ENCODE peak calls at places on chromosomes 12 and 14, in seven cellular contexts. X is HepG2, Y is GM12878, C is K562, H is GM12892, F is H1, M is SK-N-SH. N is an unnamed sample.

GRCh38 chr12:54981796-54982195 is 2.8 kb downstream of the TESPA1 start:
- DNase-seq in X (no peak), Y (no peak), C (no peak), H (no peak), F (no peak), M (no peak), N (no peak)

GRCh38 chr12:86543716-86544115 is 287.5 kb upstream of the MGAT4C start:
- DNase-seq in X (no peak), Y (no peak), C (no peak), H (no peak), F (no peak), M (no peak), N (no peak)

GRCh38 chr12:7295529-7295928 is 8.3 kb upstream of the ACSM4 start:
- DNase-seq in X (no peak), Y (no peak), C (no peak), H (no peak), F (no peak), M (no peak), N (no peak)

GRCh38 chr14:63678538-63678937 is 36.9 kb upstream of the WDR89 start:
- DNase-seq in X (no peak), Y (no peak), C (no peak), H (no peak), F (no peak), M (no peak), N (no peak)

GRCh38 chr14:61662001-61662400 is 33.3 kb upstream of the HIF1A start:
- DNase-seq in X (no peak), Y (no peak), C (no peak), H (no peak), F (no peak), M (no peak), N (no peak)

GRCh38 chr12:53676715-53677611 is 1.1 kb upstream of the ATP5MC2 start:
- DNase-seq in X (no peak), Y (no peak), C (no peak), H (no peak), F (peak), M (no peak), N (peak)

GRCh38 chr12:20460956-20461355 is 92.6 kb downstream of the PDE3A start:
- DNase-seq in X (no peak), Y (no peak), C (no peak), H (no peak), F (no peak), M (peak), N (no peak)

GRCh38 chr14:79468491-79468890 is 742.8 kb downstream of the DIO2 start:
- DNase-seq in X (no peak), Y (no peak), C (no peak), H (no peak), F (no peak), M (no peak), N (no peak)

GRCh38 chr12:19223018-19223417 is 93.5 kb downstream of the PLEKHA5 start:
- DNase-seq in X (no peak), Y (no peak), C (no peak), H (no peak), F (no peak), M (peak), N (no peak)

GRCh38 chr12:89578499-89578898 is 52.7 kb upstream of the POC1B start:
- DNase-seq in X (no peak), Y (no peak), C (no peak), H (no peak), F (no peak), M (no peak), N (no peak)

GRCh38 chr12:49537709-49538601 is 875 bp upstream of the KCNH3 start:
- DNase-seq in X (no peak), Y (no peak), C (no peak), H (peak), F (no peak), M (peak), N (no peak)
- TF ChIP-seq TAF1 in X (no peak), Y (no peak), C (no peak), H (no peak), F (no peak), M (no peak), N (no peak)

GRCh38 chr14:80606347-80606772 is 335.2 kb downstream of the CEP128 start:
- DNase-seq in X (no peak), Y (no peak), C (no peak), H (no peak), F (no peak), M (peak), N (no peak)
- TF ChIP-seq TAF1 in X (no peak), Y (no peak), C (no peak), H (no peak), F (no peak), M (no peak), N (no peak)

DNA sequence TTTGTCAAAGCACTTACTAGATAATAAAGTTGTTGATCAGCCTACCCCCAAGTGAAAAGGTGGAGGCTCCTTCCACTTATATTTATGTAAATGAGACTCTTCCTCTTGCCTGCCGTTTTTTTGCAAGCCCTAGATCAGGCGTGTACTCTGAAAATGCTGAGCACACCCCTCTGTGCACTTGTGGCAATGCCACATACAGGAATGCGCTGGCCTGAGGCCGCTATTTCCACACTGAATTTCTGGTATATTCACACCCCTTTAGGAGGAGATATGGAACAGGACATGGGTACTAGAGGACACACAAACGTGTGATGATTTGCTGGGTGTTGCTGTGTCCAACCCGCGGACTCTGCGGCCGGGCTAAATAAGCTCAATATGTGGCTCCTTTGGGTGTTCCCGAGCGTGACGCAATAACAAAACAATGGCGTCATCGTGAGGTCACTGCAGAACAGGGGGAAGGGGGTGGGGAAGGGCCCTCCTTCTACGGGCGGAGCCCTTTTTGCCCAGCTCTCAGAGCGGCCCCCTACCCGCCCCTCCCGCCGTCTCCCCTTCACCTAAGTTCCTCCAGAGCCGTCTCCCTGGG is 554 bp upstream of the TSPAN31 start:
- DNase-seq in X (no peak), Y (peak), C (peak), H (no peak), F (peak), M (peak), N (no peak)
- TF ChIP-seq TAF1 in X (peak), Y (no peak), C (peak), H (no peak), F (no peak), M (no peak), N (no peak)

GRCh38 chr12:65335021-65335714 is 56.7 kb downstream of the MSRB3 start:
- DNase-seq in X (peak), Y (no peak), C (no peak), H (no peak), F (no peak), M (peak), N (no peak)
- TF ChIP-seq TAF1 in X (no peak), Y (no peak), C (no peak), H (no peak), F (no peak), M (no peak), N (no peak)

GRCh38 chr12:25828188-25828587 is 130.3 kb upstream of the RASSF8 start:
- DNase-seq in X (no peak), Y (no peak), C (no peak), H (no peak), F (no peak), M (no peak), N (no peak)
- TF ChIP-seq TAF1 in X (no peak), Y (no peak), C (no peak), H (no peak), F (no peak), M (no peak), N (no peak)

N was measured in GM12891.